ENCODE peak calls at places on chromosomes 16 and 17, in nine cellular contexts. One of them, this sample, is unnamed.

GRCh38 chr17:45019177-45019711 is 32.2 kb downstream of the DCAKD start:
- DNase-seq in K562: peak; percentile 86
- DNase-seq in GM04503: no peak
- DNase-seq in stimulated activated CD4-positive, alpha-beta T cell treated with anti-CD3 and anti-CD28 coated beads, Interleukin-1b, Interleukin-23, amount 100 ng/mL, for 1 hour: no peak
- DNase-seq in fibroblast of lung: peak; percentile 39
- DNase-seq in NCI-H774: peak; percentile 57
- DNase-seq in iris pigment epithelial cell: peak; percentile 25
- DNase-seq in aorta: peak; percentile 83
- DNase-seq in naive B cell: no peak
- DNase-seq in this sample: peak; percentile 58

GRCh38 chr17:48046296-48046695 is 1.9 kb upstream of the NFE2L1 start:
- DNase-seq in NCI-H774: no peak
- DNase-seq in K562: no peak
- DNase-seq in iris pigment epithelial cell: no peak
- DNase-seq in fibroblast of lung: no peak
- DNase-seq in stimulated activated CD4-positive, alpha-beta T cell treated with anti-CD3 and anti-CD28 coated beads, Interleukin-1b, Interleukin-23, amount 100 ng/mL, for 1 hour: no peak
- DNase-seq in GM04503: no peak
- DNase-seq in aorta: no peak
- DNase-seq in naive B cell: no peak
- DNase-seq in this sample: no peak

GRCh38 chr17:10018461-10018891 is 113.4 kb upstream of the RCVRN start:
- DNase-seq in K562: no peak
- DNase-seq in NCI-H774: no peak
- DNase-seq in iris pigment epithelial cell: no peak
- DNase-seq in aorta: no peak
- DNase-seq in GM04503: no peak
- DNase-seq in naive B cell: peak; percentile 71
- DNase-seq in fibroblast of lung: no peak
- DNase-seq in stimulated activated CD4-positive, alpha-beta T cell treated with anti-CD3 and anti-CD28 coated beads, Interleukin-1b, Interleukin-23, amount 100 ng/mL, for 1 hour: no peak
- DNase-seq in this sample: no peak

GRCh38 chr16:71727545-71728324 is 3.2 kb upstream of the PHLPP2 start:
- DNase-seq in stimulated activated CD4-positive, alpha-beta T cell treated with anti-CD3 and anti-CD28 coated beads, Interleukin-1b, Interleukin-23, amount 100 ng/mL, for 1 hour: no peak
- DNase-seq in naive B cell: peak; percentile 48
- DNase-seq in aorta: no peak
- DNase-seq in K562: peak; percentile 13
- DNase-seq in GM04503: no peak
- DNase-seq in NCI-H774: no peak
- DNase-seq in fibroblast of lung: no peak
- DNase-seq in iris pigment epithelial cell: no peak
- DNase-seq in this sample: no peak

GRCh38 chr17:44645341-44645740 is 10.9 kb upstream of the MEIOC start:
- DNase-seq in naive B cell: no peak
- DNase-seq in aorta: no peak
- DNase-seq in stimulated activated CD4-positive, alpha-beta T cell treated with anti-CD3 and anti-CD28 coated beads, Interleukin-1b, Interleukin-23, amount 100 ng/mL, for 1 hour: no peak
- DNase-seq in K562: no peak
- DNase-seq in fibroblast of lung: no peak
- DNase-seq in GM04503: no peak
- DNase-seq in iris pigment epithelial cell: no peak
- DNase-seq in NCI-H774: no peak
- DNase-seq in this sample: no peak

GRCh38 chr17:76707985-76708807 is 2.6 kb downstream of the MXRA7 start:
- DNase-seq in NCI-H774: no peak
- DNase-seq in K562: peak; percentile 58
- DNase-seq in fibroblast of lung: no peak
- DNase-seq in aorta: no peak
- DNase-seq in naive B cell: no peak
- DNase-seq in stimulated activated CD4-positive, alpha-beta T cell treated with anti-CD3 and anti-CD28 coated beads, Interleukin-1b, Interleukin-23, amount 100 ng/mL, for 1 hour: no peak
- DNase-seq in iris pigment epithelial cell: no peak
- DNase-seq in GM04503: no peak
- DNase-seq in this sample: no peak

GRCh38 chr17:80859004-80859941 is 132.4 kb upstream of the CHMP6 start:
- DNase-seq in NCI-H774: no peak
- DNase-seq in GM04503: peak; percentile 65
- DNase-seq in fibroblast of lung: peak; percentile 91
- DNase-seq in stimulated activated CD4-positive, alpha-beta T cell treated with anti-CD3 and anti-CD28 coated beads, Interleukin-1b, Interleukin-23, amount 100 ng/mL, for 1 hour: no peak
- DNase-seq in iris pigment epithelial cell: peak; percentile 85
- DNase-seq in K562: no peak
- DNase-seq in aorta: peak; percentile 94
- DNase-seq in naive B cell: no peak
- DNase-seq in this sample: peak; percentile 85

GRCh38 chr17:79842656-79843474 is 3.6 kb upstream of the CBX4 start:
- DNase-seq in GM04503: no peak
- DNase-seq in NCI-H774: no peak
- DNase-seq in aorta: no peak
- DNase-seq in K562: no peak
- DNase-seq in fibroblast of lung: no peak
- DNase-seq in stimulated activated CD4-positive, alpha-beta T cell treated with anti-CD3 and anti-CD28 coated beads, Interleukin-1b, Interleukin-23, amount 100 ng/mL, for 1 hour: no peak
- DNase-seq in naive B cell: peak; percentile 18
- DNase-seq in iris pigment epithelial cell: peak; percentile 27
- DNase-seq in this sample: no peak

GRCh38 chr17:31882571-31882970 is 18.9 kb downstream of the UTP6 start:
- DNase-seq in NCI-H774: no peak
- DNase-seq in GM04503: no peak
- DNase-seq in fibroblast of lung: no peak
- DNase-seq in stimulated activated CD4-positive, alpha-beta T cell treated with anti-CD3 and anti-CD28 coated beads, Interleukin-1b, Interleukin-23, amount 100 ng/mL, for 1 hour: no peak
- DNase-seq in naive B cell: peak; percentile 69
- DNase-seq in iris pigment epithelial cell: no peak
- DNase-seq in aorta: no peak
- DNase-seq in K562: no peak
- DNase-seq in this sample: no peak

GRCh38 chr17:75783803-75784472 is 668 bp upstream of the UNK start:
- DNase-seq in naive B cell: no peak
- DNase-seq in aorta: peak; percentile 77
- DNase-seq in NCI-H774: peak; percentile 68
- DNase-seq in stimulated activated CD4-positive, alpha-beta T cell treated with anti-CD3 and anti-CD28 coated beads, Interleukin-1b, Interleukin-23, amount 100 ng/mL, for 1 hour: no peak
- DNase-seq in fibroblast of lung: no peak
- DNase-seq in K562: no peak
- DNase-seq in GM04503: no peak
- DNase-seq in iris pigment epithelial cell: no peak
- DNase-seq in this sample: no peak

This sample was measured in RPMI7951.